ENCODE peak calls at places on chromosomes 6 and 20, in ten cellular contexts. U is A549, L is transverse colon, M is IMR-90, A is uterus, E is esophagus squamous epithelium, R is ovary, T is endothelial cell of umbilical vein, D is cardiac muscle cell, G is mammary epithelial cell. P is an unnamed sample. For H3K4me1, the result is how much of the 10 kb centered on the place peaks cover.

GRCh38 chr6:42970859-42971612 is 7.9 kb downstream of the PEX6 start:
- DNase-seq in U (peak), L (no peak), M (peak), A (no peak), E (no peak), R (no peak), T (peak), D (no peak), G (no peak), P (no peak)

GRCh38 chr20:4972506-4973251 is 28.6 kb downstream of the SLC23A2 start:
- DNase-seq in U (peak), L (no peak), M (no peak), A (no peak), E (no peak), R (no peak), T (peak), D (no peak), G (no peak), P (no peak)

GRCh38 chr20:53943522-53944291 is 126.7 kb downstream of the BCAS1 start:
- DNase-seq in U (no peak), L (no peak), M (peak), A (no peak), E (no peak), R (no peak), T (peak), D (peak), G (no peak), P (no peak)

GRCh38 chr20:51272392-51272791 is 249.5 kb upstream of the KCNG1 start:
- DNase-seq in U (no peak), L (no peak), M (peak), A (no peak), E (no peak), R (no peak), T (no peak), D (peak), G (no peak), P (no peak)

GRCh38 chr20:44221368-44221767 is 10.8 kb upstream of the OSER1 start:
- DNase-seq in U (no peak), L (no peak), M (no peak), A (no peak), E (no peak), R (no peak), T (no peak), D (no peak), G (no peak), P (no peak)

GRCh38 chr20:57024849-57025248 is 241.6 kb downstream of the BMP7 start:
- DNase-seq in U (no peak), L (no peak), M (no peak), A (no peak), E (no peak), R (no peak), T (no peak), D (no peak), G (no peak), P (no peak)

GRCh38 chr6:6699741-6700367 is 111.3 kb downstream of the LY86 start:
- DNase-seq in U (peak), L (peak), M (peak), A (peak), E (no peak), R (peak), T (no peak), D (peak), G (peak), P (peak)

GRCh38 chr6:37922563-37922962 is 103.0 kb downstream of the ZFAND3 start:
- DNase-seq in U (no peak), L (no peak), M (no peak), A (no peak), E (no peak), R (no peak), T (no peak), D (no peak), G (peak), P (no peak)

GRCh38 chr6:1917628-1918371 is 308.1 kb downstream of the FOXC1 start:
- DNase-seq in U (peak), L (no peak), M (peak), A (no peak), E (no peak), R (no peak), T (peak), D (peak), G (peak), P (peak)

GRCh38 chr6:90940812-90941481 is 354.1 kb upstream of the MAP3K7 start:
- DNase-seq in U (peak), L (no peak), M (peak), A (no peak), E (no peak), R (no peak), T (peak), D (peak), G (peak), P (no peak)

GRCh38 chr6:16511048-16511660 is 250.1 kb downstream of the ATXN1 start:
- DNase-seq in U (peak), L (no peak), M (peak), A (no peak), E (no peak), R (no peak), T (peak), D (peak), G (peak), P (no peak)

GRCh38 chr6:34576286-34576955 is 20.3 kb upstream of the SPDEF start:
- DNase-seq in U (no peak), L (no peak), M (no peak), A (no peak), E (no peak), R (no peak), T (no peak), D (no peak), G (no peak), P (no peak)

GRCh38 chr6:99276747-99277146 is 72.7 kb downstream of the FAXC start:
- DNase-seq in U (no peak), L (no peak), M (peak), A (no peak), E (no peak), R (no peak), T (no peak), D (no peak), G (peak), P (no peak)

GRCh38 chr6:9487128-9487527 is 927.7 kb downstream of the TFAP2A start:
- DNase-seq in U (no peak), L (no peak), M (peak), A (no peak), E (no peak), R (no peak), T (no peak), D (no peak), G (no peak), P (no peak)

GRCh38 chr6:168458101-168458500 is 17.1 kb downstream of the SMOC2 start:
- DNase-seq in U (no peak), L (no peak), M (no peak), A (no peak), E (no peak), R (no peak), T (no peak), D (no peak), G (no peak), P (no peak)

GRCh38 chr6:168456907-168457771 is 16.2 kb downstream of the SMOC2 start:
- DNase-seq in U (no peak), L (no peak), M (no peak), A (no peak), E (no peak), R (no peak), T (no peak), D (no peak), G (no peak), P (no peak)

GRCh38 chr6:168455847-168456530 is 15.0 kb downstream of the SMOC2 start:
- DNase-seq in U (no peak), L (no peak), M (no peak), A (no peak), E (no peak), R (no peak), T (no peak), D (no peak), G (no peak), P (no peak)

GRCh38 chr6:168462454-168462853 is 21.5 kb downstream of the SMOC2 start:
- DNase-seq in U (no peak), L (no peak), M (no peak), A (no peak), E (no peak), R (no peak), T (no peak), D (no peak), G (no peak), P (no peak)

DNA sequence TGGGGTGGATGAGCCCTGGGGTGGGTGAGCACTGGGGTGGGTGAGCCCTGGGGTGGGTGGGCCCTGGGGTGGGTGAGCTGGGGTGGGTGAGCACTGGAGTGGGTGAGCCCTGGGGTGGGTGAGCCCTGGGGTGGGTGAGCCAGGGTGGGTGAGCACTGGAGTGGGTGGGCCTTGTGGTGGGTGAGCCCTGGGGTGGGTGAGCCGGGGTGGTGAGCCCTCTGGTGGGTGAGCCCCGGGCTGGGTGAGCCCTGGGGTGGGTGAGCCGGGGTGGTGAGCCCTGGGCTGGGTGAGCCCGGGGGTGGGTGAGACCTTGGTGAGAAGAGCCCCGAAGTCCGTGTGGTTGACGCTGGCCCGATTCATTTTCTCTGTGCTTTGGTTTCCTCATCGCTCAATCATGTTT is 18.6 kb downstream of the SMOC2 start:
- DNase-seq in U (no peak), L (no peak), M (no peak), A (no peak), E (no peak), R (no peak), T (no peak), D (no peak), G (no peak), P (no peak)
- H3K4me1 ChIP-seq in U (under half), L (under half), M (under half), A (under half), E (under half), R (under half), T (under half), D (under half), G (under half), P (under half)

GRCh38 chr20:50193169-50193850 is 2.7 kb downstream of the CEBPB start:
- DNase-seq in U (no peak), L (no peak), M (peak), A (no peak), E (no peak), R (no peak), T (no peak), D (peak), G (peak), P (no peak)

GRCh38 chr20:50193851-50194830 is 3.5 kb downstream of the CEBPB start:
- DNase-seq in U (peak), L (no peak), M (peak), A (no peak), E (no peak), R (no peak), T (no peak), D (peak), G (peak), P (no peak)

GRCh38 chr20:50195524-50196120 is 5.0 kb downstream of the CEBPB start:
- DNase-seq in U (no peak), L (no peak), M (peak), A (no peak), E (no peak), R (no peak), T (no peak), D (no peak), G (no peak), P (no peak)

GRCh38 chr20:50196248-50196647 is 5.6 kb downstream of the CEBPB start:
- DNase-seq in U (peak), L (no peak), M (no peak), A (no peak), E (no peak), R (no peak), T (no peak), D (no peak), G (no peak), P (no peak)

DNA sequence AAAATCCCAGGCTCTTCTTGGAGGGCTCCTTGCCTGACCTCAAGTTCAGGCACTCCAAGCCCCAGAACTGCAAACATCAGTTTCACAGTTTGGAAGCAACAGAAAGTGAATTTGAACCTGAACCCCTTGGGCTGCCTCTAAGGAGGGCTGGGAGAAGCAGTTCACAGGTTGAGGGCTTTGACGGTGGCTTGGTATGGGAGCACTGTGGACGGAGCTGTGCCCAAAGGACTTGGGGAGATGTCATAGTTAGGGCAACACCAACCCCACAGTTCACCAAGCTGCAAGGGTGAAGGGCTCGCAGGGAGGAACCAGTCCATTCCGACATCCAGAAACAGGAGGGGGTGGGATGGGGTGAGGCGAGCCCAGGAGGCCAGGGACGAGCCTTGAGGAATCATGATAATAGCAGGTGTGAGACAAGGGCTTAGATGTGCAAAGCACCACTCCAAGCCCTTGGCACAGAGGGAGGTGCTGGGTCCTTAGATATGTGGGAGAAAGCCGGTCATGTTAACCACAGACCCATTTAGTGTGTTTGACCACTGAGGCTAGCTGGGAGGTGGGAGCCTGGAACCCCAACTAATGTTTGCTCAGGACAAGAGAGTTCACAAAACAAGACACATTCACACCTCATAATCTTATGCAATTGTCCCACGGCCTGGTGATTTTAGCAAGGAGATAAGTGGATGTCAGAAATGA is 4.3 kb downstream of the CEBPB start:
- DNase-seq in U (peak), L (no peak), M (no peak), A (no peak), E (no peak), R (no peak), T (no peak), D (peak), G (peak), P (no peak)
- H3K27ac ChIP-seq in U (peak), L (peak), M (peak), A (peak), E (peak), R (peak), T (no peak), D (no peak), G (no peak), P (peak)

GRCh38 chr20:49983123-49983847 is 505 bp downstream of the SNAI1 start:
- DNase-seq in U (no peak), L (no peak), M (no peak), A (no peak), E (no peak), R (no peak), T (no peak), D (no peak), G (no peak), P (no peak)
- TF ChIP-seq CTCF in U (no peak), L (no peak), M (no peak), A (no peak), E (no peak), R (no peak), T (no peak), D (no peak), G (no peak), P (no peak)

DNA sequence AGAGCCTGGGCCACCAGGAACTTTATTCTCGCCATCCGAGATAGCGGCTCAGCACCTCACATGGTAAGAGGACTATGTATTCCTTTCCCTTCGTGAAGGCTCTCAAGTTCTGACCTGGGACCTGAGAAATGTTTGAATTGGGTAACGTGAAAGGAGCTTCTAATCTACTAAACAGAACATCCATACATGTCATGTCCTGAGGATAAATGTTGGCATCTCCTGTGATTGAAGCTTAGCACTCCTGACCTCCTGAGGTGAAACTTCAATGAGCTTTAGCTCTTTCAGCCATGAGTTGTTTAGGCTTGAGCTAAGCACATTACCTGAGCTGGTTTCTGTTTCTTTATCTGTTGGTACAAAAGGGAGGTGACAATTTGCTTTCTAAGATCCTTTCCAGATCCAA is 280.9 kb downstream of the PACRG start:
- DNase-seq in U (no peak), L (no peak), M (no peak), A (no peak), E (no peak), R (no peak), T (no peak), D (no peak), G (no peak), P (no peak)
- H3K4me1 ChIP-seq in U (under half), L (under half), M (under half), A (under half), E (under half), R (under half), T (under half), D (under half), G (under half), P (under half)

GRCh38 chr6:163754866-163755265 is 340.3 kb downstream of the QKI start:
- DNase-seq in U (no peak), L (no peak), M (no peak), A (no peak), E (no peak), R (no peak), T (no peak), D (no peak), G (no peak), P (no peak)

GRCh38 chr6:163753430-163753829 is 338.9 kb downstream of the QKI start:
- DNase-seq in U (no peak), L (no peak), M (no peak), A (no peak), E (no peak), R (no peak), T (no peak), D (no peak), G (no peak), P (no peak)

GRCh38 chr6:163759542-163759941 is 345.0 kb downstream of the QKI start:
- DNase-seq in U (no peak), L (no peak), M (peak), A (no peak), E (no peak), R (no peak), T (no peak), D (no peak), G (no peak), P (no peak)

GRCh38 chr6:163757506-163757905 is 343.0 kb downstream of the QKI start:
- DNase-seq in U (no peak), L (no peak), M (no peak), A (no peak), E (no peak), R (no peak), T (no peak), D (no peak), G (no peak), P (no peak)

GRCh38 chr6:163756079-163756478 is 341.6 kb downstream of the QKI start:
- DNase-seq in U (no peak), L (peak), M (peak), A (no peak), E (no peak), R (no peak), T (no peak), D (no peak), G (no peak), P (no peak)
- H3K27ac ChIP-seq in U (no peak), L (no peak), M (no peak), A (no peak), E (no peak), R (no peak), T (no peak), D (no peak), G (no peak), P (no peak)